ENCODE peak calls at places on chromosomes 12 and 14, in nine cellular contexts. O is heart right ventricle; E is heart left ventricle; R is pancreas; S is prostate gland; U is colonic mucosa; N is uterus; V is naive thymus-derived CD4-positive, alpha-beta T cell; W is PC-3. G is an unnamed sample.

GRCh38 chr14:51304428-51304827 is 64.4 kb downstream of the TMX1 start:
- DNase-seq in E (no peak), W (no peak), U (no peak), S (no peak), N (no peak), R (no peak), O (no peak), V (no peak), G (no peak)

GRCh38 chr12:51364026-51364425 is 17.5 kb upstream of the CELA1 start:
- DNase-seq in O (no peak), N (no peak), S (no peak), V (no peak), W (no peak), U (no peak), E (no peak), R (no peak), G (no peak)

GRCh38 chr14:72124171-72124570 is 191.9 kb downstream of the RGS6 start:
- DNase-seq in U (no peak), S (no peak), R (no peak), E (no peak), O (no peak), V (no peak), N (no peak), W (no peak), G (no peak)

GRCh38 chr12:110183386-110183785 is 59.2 kb downstream of the IFT81 start:
- DNase-seq in V (no peak), U (no peak), R (no peak), E (no peak), O (no peak), S (no peak), N (no peak), W (no peak), G (no peak)

GRCh38 chr14:50357124-50357523 is 39.6 kb downstream of the CDKL1 start:
- DNase-seq in E (no peak), R (no peak), S (no peak), W (no peak), N (no peak), V (no peak), O (no peak), U (no peak), G (no peak)

GRCh38 chr12:103930787-103931536 is 752 bp downstream of the HSP90B1 start:
- DNase-seq in V (no peak), R (peak; percentile 57), N (peak; percentile 66), O (peak; percentile 47), E (peak; percentile 66), W (peak; percentile 19), S (peak; percentile 13), U (peak; percentile 42), G (peak; percentile 21)

GRCh38 chr14:84343637-84344036 is 1186.3 kb upstream of the FLRT2 start:
- DNase-seq in W (no peak), O (no peak), V (no peak), N (no peak), S (no peak), U (no peak), R (no peak), E (no peak), G (no peak)

GRCh38 chr12:89384050-89384749 is 31.9 kb upstream of the DUSP6 start:
- DNase-seq in W (peak; percentile 75), N (peak; percentile 57), S (peak; percentile 60), O (peak; percentile 46), R (no peak), U (peak; percentile 73), V (no peak), E (no peak), G (no peak)

GRCh38 chr14:85482549-85482948 is 47.4 kb upstream of the FLRT2 start:
- DNase-seq in O (no peak), R (no peak), U (no peak), N (no peak), W (no peak), V (no peak), E (no peak), S (no peak), G (no peak)

GRCh38 chr14:74217672-74218448 is 21.4 kb upstream of the VSX2 start:
- DNase-seq in O (peak; percentile 41), S (peak; percentile 14), V (peak; percentile 70), E (peak; percentile 86), N (peak; percentile 61), R (peak; percentile 89), W (peak; percentile 85), U (peak; percentile 69), G (peak; percentile 71)

GRCh38 chr12:70733385-70733784 is 96.2 kb upstream of the PTPRB start:
- DNase-seq in V (no peak), U (peak; percentile 41), E (no peak), R (no peak), O (peak; percentile 32), W (peak; percentile 91), N (no peak), S (peak; percentile 29), G (peak; percentile 17)

GRCh38 chr12:113005759-113006158 is 27.4 kb downstream of the OAS2 start:
- DNase-seq in S (no peak), U (no peak), N (no peak), E (no peak), W (peak; percentile 45), O (no peak), V (no peak), R (no peak), G (peak; percentile 24)

GRCh38 chr12:71935594-71935993 is 3.1 kb upstream of the TPH2 start:
- DNase-seq in O (no peak), R (no peak), E (no peak), N (no peak), S (no peak), V (no peak), U (no peak), W (peak; percentile 62), G (no peak)

GRCh38 chr12:21526721-21527345 is 737 bp downstream of the SPX start:
- DNase-seq in O (no peak), E (no peak), S (no peak), W (no peak), N (no peak), V (no peak), U (no peak), R (no peak), G (no peak)

GRCh38 chr12:15855646-15856045 is 26.5 kb upstream of the STRAP start:
- DNase-seq in S (no peak), O (no peak), R (no peak), W (peak; percentile 47), N (no peak), V (no peak), E (no peak), U (no peak), G (no peak)
- H3K27ac ChIP-seq in S (no peak overlapping the region), O (peak overlapping the region; percentile 1), R (no peak overlapping the region), W (peak overlapping the region; percentile 77), N (peak overlapping the region; percentile 27), V (no peak overlapping the region), E (no peak overlapping the region), U (no peak overlapping the region), G (no peak overlapping the region)

GRCh38 chr12:132489602-132490239 is at the start of gene FBRSL1:
- DNase-seq in S (peak; percentile 89), W (peak; percentile 85), V (peak; percentile 91), E (peak; percentile 95), O (peak; percentile 89), R (peak; percentile 95), N (peak; percentile 89), U (peak; percentile 95), G (peak; percentile 91)
- H3K4me1 ChIP-seq in S (peaks cover 26% of the 10 kb centered on the region), W (peaks cover 41% of the 10 kb centered on the region), V (peaks cover 46% of the 10 kb centered on the region), E (peaks cover 34% of the 10 kb centered on the region), O (peaks cover 46% of the 10 kb centered on the region), R (peaks cover 16% of the 10 kb centered on the region), N (no peaks in the 10 kb centered on the region), U (peaks cover 31% of the 10 kb centered on the region), G (peaks cover 46% of the 10 kb centered on the region)

DNA sequence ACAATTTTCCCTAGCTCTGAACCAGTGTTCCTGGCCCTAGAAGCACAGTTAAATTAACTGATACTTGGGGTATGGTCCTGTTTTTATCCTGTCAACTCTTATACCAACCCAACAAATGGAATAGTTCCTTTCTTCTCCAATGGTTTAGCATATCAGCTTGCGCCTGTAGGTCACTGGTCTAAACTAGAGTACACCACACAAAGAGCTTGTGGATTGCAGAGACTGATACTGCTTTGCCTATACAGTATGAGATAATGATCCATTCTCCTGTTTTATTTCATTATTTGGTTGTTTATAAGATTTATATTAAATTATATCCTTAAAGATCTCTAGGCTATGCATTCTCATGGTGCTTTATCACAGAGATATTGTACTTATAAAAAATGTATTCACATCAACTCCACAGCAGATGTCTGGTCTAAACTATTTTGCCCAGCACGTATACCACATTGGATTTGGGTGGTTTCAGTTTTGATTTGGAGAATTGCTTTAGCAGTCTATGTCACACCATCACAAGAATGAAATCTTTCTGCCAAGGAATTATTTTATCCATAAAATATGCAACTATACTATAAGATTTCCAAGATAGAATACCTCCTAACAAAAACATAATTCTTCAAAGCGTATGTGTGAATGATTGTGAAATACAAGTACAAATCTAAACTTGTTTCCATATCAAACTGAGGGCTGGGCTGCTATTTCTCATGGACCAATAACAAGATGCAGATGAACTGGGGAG is 142.1 kb downstream of the SLC16A7 start:
- DNase-seq in V (no peak), R (no peak), W (no peak), E (no peak), O (no peak), S (no peak), N (no peak), U (no peak), G (no peak)
- H3K27ac ChIP-seq in V (no peak overlapping the region), R (peak overlapping the region; percentile 50), W (no peak overlapping the region), E (no peak overlapping the region), O (peak overlapping the region; percentile 24), S (no peak overlapping the region), N (peak overlapping the region; percentile 7), U (no peak overlapping the region), G (no peak overlapping the region)

GRCh38 chr14:91350813-91351507 is 66.7 kb downstream of the CCDC88C start:
- DNase-seq in W (no peak), O (no peak), N (no peak), S (no peak), E (no peak), V (peak; percentile 55), U (no peak), R (no peak), G (peak; percentile 82)
- H3K4me1 ChIP-seq in W (peaks cover 12% of the 10 kb centered on the region), O (peaks cover 14% of the 10 kb centered on the region), N (no peaks in the 10 kb centered on the region), S (peaks cover 2% of the 10 kb centered on the region), E (peaks cover 17% of the 10 kb centered on the region), V (peaks cover 71% of the 10 kb centered on the region), U (no peaks in the 10 kb centered on the region), R (no peaks in the 10 kb centered on the region), G (peaks cover 33% of the 10 kb centered on the region)